ENCODE peak calls at places on chromosomes 4 and X, in six cellular contexts. One of them, this sample, is unnamed.

GRCh38 chr4:8653326-8654000 is 60.9 kb downstream of the CPZ start:
- DNase-seq in IMR-90: no peak
- DNase-seq in PC-3: no peak
- DNase-seq in fibroblast of pulmonary artery: no peak
- DNase-seq in hepatocyte: no peak
- DNase-seq in breast epithelium: peak
- DNase-seq in this sample: no peak

GRCh38 chrX:12993823-12994222 is 18.9 kb downstream of the TMSB4X start:
- DNase-seq in IMR-90: no peak
- DNase-seq in PC-3: no peak
- DNase-seq in hepatocyte: no peak
- DNase-seq in breast epithelium: no peak
- DNase-seq in fibroblast of pulmonary artery: no peak
- DNase-seq in this sample: no peak

GRCh38 chr4:17560065-17560673 is 16.8 kb upstream of the LAP3 start:
- DNase-seq in PC-3: no peak
- DNase-seq in IMR-90: no peak
- DNase-seq in fibroblast of pulmonary artery: no peak
- DNase-seq in hepatocyte: no peak
- DNase-seq in breast epithelium: no peak
- DNase-seq in this sample: no peak

GRCh38 chrX:71533850-71534515 is 1.1 kb downstream of the OGT start:
- DNase-seq in hepatocyte: peak
- DNase-seq in breast epithelium: no peak
- DNase-seq in PC-3: peak
- DNase-seq in IMR-90: peak
- DNase-seq in fibroblast of pulmonary artery: peak
- DNase-seq in this sample: peak

GRCh38 chrX:154469880-154470279 is 9.2 kb downstream of the LAGE3 start:
- DNase-seq in breast epithelium: no peak
- DNase-seq in IMR-90: no peak
- DNase-seq in PC-3: no peak
- DNase-seq in hepatocyte: no peak
- DNase-seq in fibroblast of pulmonary artery: no peak
- DNase-seq in this sample: no peak

GRCh38 chr4:168857546-168858314 is 152.3 kb downstream of the CBR4 start:
- DNase-seq in hepatocyte: no peak
- DNase-seq in IMR-90: peak
- DNase-seq in PC-3: no peak
- DNase-seq in fibroblast of pulmonary artery: peak
- DNase-seq in breast epithelium: no peak
- DNase-seq in this sample: no peak

GRCh38 chrX:13275031-13275430 is 44.8 kb downstream of the ATXN3L start:
- DNase-seq in breast epithelium: no peak
- DNase-seq in fibroblast of pulmonary artery: no peak
- DNase-seq in PC-3: no peak
- DNase-seq in IMR-90: no peak
- DNase-seq in hepatocyte: no peak
- DNase-seq in this sample: no peak

GRCh38 chr4:142549726-142550463 is 296.2 kb downstream of the INPP4B start:
- DNase-seq in hepatocyte: peak
- DNase-seq in IMR-90: peak
- DNase-seq in fibroblast of pulmonary artery: peak
- DNase-seq in PC-3: peak
- DNase-seq in breast epithelium: no peak
- DNase-seq in this sample: peak

GRCh38 chr4:61374612-61374920 is 174.4 kb downstream of the ADGRL3 start:
- DNase-seq in fibroblast of pulmonary artery: peak
- DNase-seq in breast epithelium: no peak
- DNase-seq in PC-3: peak
- DNase-seq in IMR-90: peak
- DNase-seq in hepatocyte: no peak
- DNase-seq in this sample: no peak

GRCh38 chr4:75621715-75622114 is 8.6 kb downstream of the CDKL2 start:
- DNase-seq in PC-3: no peak
- DNase-seq in hepatocyte: no peak
- DNase-seq in IMR-90: no peak
- DNase-seq in fibroblast of pulmonary artery: no peak
- DNase-seq in breast epithelium: no peak
- DNase-seq in this sample: no peak

GRCh38 chr4:16206301-16206700 is 20.0 kb downstream of the TAPT1 start:
- DNase-seq in IMR-90: no peak
- DNase-seq in PC-3: no peak
- DNase-seq in hepatocyte: no peak
- DNase-seq in fibroblast of pulmonary artery: no peak
- DNase-seq in breast epithelium: no peak
- DNase-seq in this sample: no peak

GRCh38 chr4:108651068-108651794 is 832 bp downstream of the OSTC start:
- DNase-seq in breast epithelium: no peak
- DNase-seq in IMR-90: peak
- DNase-seq in PC-3: peak
- DNase-seq in fibroblast of pulmonary artery: peak
- DNase-seq in hepatocyte: peak
- DNase-seq in this sample: peak

GRCh38 chr4:139817657-139818452 is 152.2 kb downstream of the MGST2 start:
- DNase-seq in breast epithelium: no peak
- DNase-seq in fibroblast of pulmonary artery: no peak
- DNase-seq in PC-3: no peak
- DNase-seq in IMR-90: no peak
- DNase-seq in hepatocyte: no peak
- DNase-seq in this sample: peak

GRCh38 chr4:86626066-86626465 is 32.0 kb downstream of the PTPN13 start:
- DNase-seq in breast epithelium: no peak
- DNase-seq in PC-3: no peak
- DNase-seq in IMR-90: no peak
- DNase-seq in hepatocyte: peak
- DNase-seq in fibroblast of pulmonary artery: no peak
- DNase-seq in this sample: no peak

GRCh38 chr4:34181311-34181808 is 2063.0 kb downstream of the ARAP2 start:
- DNase-seq in breast epithelium: no peak
- DNase-seq in PC-3: peak
- DNase-seq in fibroblast of pulmonary artery: peak
- DNase-seq in IMR-90: peak
- DNase-seq in hepatocyte: no peak
- DNase-seq in this sample: peak

GRCh38 chr4:136680271-136680670 is 852.0 kb downstream of the PCDH18 start:
- DNase-seq in PC-3: peak
- DNase-seq in breast epithelium: no peak
- DNase-seq in fibroblast of pulmonary artery: peak
- DNase-seq in hepatocyte: peak
- DNase-seq in IMR-90: peak
- DNase-seq in this sample: peak

GRCh38 chr4:48909697-48910096 is 3.1 kb upstream of the OCIAD2 start:
- DNase-seq in fibroblast of pulmonary artery: peak
- DNase-seq in IMR-90: peak
- DNase-seq in hepatocyte: peak
- DNase-seq in breast epithelium: no peak
- DNase-seq in PC-3: peak
- DNase-seq in this sample: peak

DNA sequence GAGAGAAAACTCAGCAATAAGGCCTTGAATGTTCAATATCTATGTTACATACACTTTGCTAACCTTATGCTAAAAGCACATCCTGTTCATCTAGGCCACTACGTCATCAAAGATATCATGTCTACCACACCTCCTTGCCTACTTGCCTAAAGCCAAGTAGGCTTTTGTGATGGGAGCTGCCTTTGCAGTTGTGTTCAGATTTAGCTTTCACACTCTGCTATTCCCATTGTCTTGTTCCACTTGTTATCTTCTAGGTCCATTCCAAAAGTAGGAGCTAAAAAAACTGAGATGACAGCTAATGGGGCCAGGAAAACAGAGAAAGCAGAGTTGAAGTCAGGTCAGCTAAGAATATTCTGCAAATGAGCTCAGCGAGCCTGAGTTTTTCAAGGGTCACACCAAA is 153.6 kb upstream of the EDNRA start:
- DNase-seq in IMR-90: no peak
- DNase-seq in fibroblast of pulmonary artery: no peak
- DNase-seq in breast epithelium: no peak
- DNase-seq in PC-3: no peak
- DNase-seq in hepatocyte: no peak
- DNase-seq in this sample: no peak
- H3K4me3 ChIP-seq in IMR-90: no peak
- H3K4me3 ChIP-seq in fibroblast of pulmonary artery: no peak
- H3K4me3 ChIP-seq in breast epithelium: no peak
- H3K4me3 ChIP-seq in PC-3: no peak
- H3K4me3 ChIP-seq in hepatocyte: no peak
- H3K4me3 ChIP-seq in this sample: no peak

DNA sequence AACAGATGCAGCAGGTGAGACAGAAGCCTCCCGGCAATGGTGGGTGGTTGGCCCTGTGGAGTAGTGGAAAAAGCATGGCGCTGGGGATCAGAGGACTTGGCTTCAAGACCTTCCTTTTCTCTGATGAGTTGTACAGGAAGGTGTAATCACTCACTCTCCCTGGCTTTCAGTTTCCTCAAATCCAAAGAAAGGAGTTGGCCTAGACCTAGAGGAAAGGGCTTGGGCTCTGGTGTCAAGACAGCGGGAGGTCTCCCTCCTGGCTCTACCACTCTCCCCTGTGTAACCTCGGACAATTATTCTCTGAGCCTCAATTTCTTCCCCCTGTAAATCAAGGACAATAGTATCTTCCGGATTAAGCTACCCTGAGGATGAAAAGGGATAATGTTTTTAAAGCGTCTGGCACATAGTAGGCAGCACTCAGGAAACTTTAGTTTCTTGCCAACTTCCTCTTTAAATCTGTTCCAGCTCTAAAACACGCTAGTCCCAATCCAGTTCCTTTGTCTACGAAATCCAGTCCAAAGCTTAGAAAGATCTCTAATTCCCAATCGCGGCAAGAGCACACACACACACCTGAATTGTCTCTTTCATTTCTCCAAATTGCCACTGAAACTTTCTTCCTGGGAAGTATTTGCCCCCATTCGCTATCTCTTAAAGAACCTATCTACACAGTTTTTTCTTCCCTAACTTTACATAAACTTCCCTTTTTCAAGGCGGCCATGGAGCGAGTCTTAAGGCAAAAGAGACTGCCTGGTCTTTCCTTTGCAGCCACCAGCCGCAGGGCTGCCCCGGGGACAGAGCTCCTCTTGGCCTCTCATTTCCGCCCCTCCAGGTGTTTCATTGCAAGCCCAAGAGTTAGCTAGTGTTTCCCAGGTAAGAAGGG is 29.9 kb upstream of the GPC4 start:
- DNase-seq in hepatocyte: peak
- DNase-seq in breast epithelium: no peak
- DNase-seq in PC-3: peak
- DNase-seq in IMR-90: no peak
- DNase-seq in fibroblast of pulmonary artery: no peak
- DNase-seq in this sample: peak
- H3K4me3 ChIP-seq in hepatocyte: no peak
- H3K4me3 ChIP-seq in breast epithelium: peak
- H3K4me3 ChIP-seq in PC-3: peak
- H3K4me3 ChIP-seq in IMR-90: peak
- H3K4me3 ChIP-seq in fibroblast of pulmonary artery: no peak
- H3K4me3 ChIP-seq in this sample: peak

GRCh38 chr4:80270321-80270720 is 3.9 kb downstream of the FGF5 start:
- DNase-seq in breast epithelium: no peak
- DNase-seq in hepatocyte: no peak
- DNase-seq in fibroblast of pulmonary artery: no peak
- DNase-seq in PC-3: no peak
- DNase-seq in IMR-90: no peak
- DNase-seq in this sample: no peak
- H3K4me3 ChIP-seq in breast epithelium: no peak
- H3K4me3 ChIP-seq in hepatocyte: no peak
- H3K4me3 ChIP-seq in fibroblast of pulmonary artery: no peak
- H3K4me3 ChIP-seq in PC-3: peak
- H3K4me3 ChIP-seq in IMR-90: peak
- H3K4me3 ChIP-seq in this sample: no peak

GRCh38 chr4:6751611-6752485 is 30.7 kb upstream of the KIAA0232 start:
- DNase-seq in IMR-90: peak
- DNase-seq in hepatocyte: no peak
- DNase-seq in breast epithelium: no peak
- DNase-seq in fibroblast of pulmonary artery: no peak
- DNase-seq in PC-3: peak
- DNase-seq in this sample: peak
- H3K4me3 ChIP-seq in IMR-90: no peak
- H3K4me3 ChIP-seq in hepatocyte: no peak
- H3K4me3 ChIP-seq in breast epithelium: no peak
- H3K4me3 ChIP-seq in fibroblast of pulmonary artery: no peak
- H3K4me3 ChIP-seq in PC-3: peak
- H3K4me3 ChIP-seq in this sample: no peak

GRCh38 chr4:158869001-158869400 is 100.2 kb downstream of the FNIP2 start:
- DNase-seq in fibroblast of pulmonary artery: no peak
- DNase-seq in PC-3: no peak
- DNase-seq in IMR-90: no peak
- DNase-seq in breast epithelium: no peak
- DNase-seq in hepatocyte: no peak
- DNase-seq in this sample: no peak

GRCh38 chr4:158861766-158862165 is 92.9 kb downstream of the FNIP2 start:
- DNase-seq in PC-3: no peak
- DNase-seq in breast epithelium: no peak
- DNase-seq in IMR-90: no peak
- DNase-seq in fibroblast of pulmonary artery: no peak
- DNase-seq in hepatocyte: no peak
- DNase-seq in this sample: no peak

GRCh38 chr4:158863296-158863695 is 94.5 kb downstream of the FNIP2 start:
- DNase-seq in breast epithelium: no peak
- DNase-seq in fibroblast of pulmonary artery: no peak
- DNase-seq in IMR-90: no peak
- DNase-seq in hepatocyte: no peak
- DNase-seq in PC-3: no peak
- DNase-seq in this sample: no peak

GRCh38 chr4:158869761-158870160 is 100.9 kb downstream of the FNIP2 start:
- DNase-seq in hepatocyte: no peak
- DNase-seq in IMR-90: no peak
- DNase-seq in fibroblast of pulmonary artery: no peak
- DNase-seq in breast epithelium: no peak
- DNase-seq in PC-3: no peak
- DNase-seq in this sample: no peak

GRCh38 chr4:158865520-158866177 is 96.8 kb downstream of the FNIP2 start:
- DNase-seq in breast epithelium: no peak
- DNase-seq in fibroblast of pulmonary artery: no peak
- DNase-seq in PC-3: no peak
- DNase-seq in IMR-90: no peak
- DNase-seq in hepatocyte: no peak
- DNase-seq in this sample: no peak
- H3K4me3 ChIP-seq in breast epithelium: no peak
- H3K4me3 ChIP-seq in fibroblast of pulmonary artery: no peak
- H3K4me3 ChIP-seq in PC-3: no peak
- H3K4me3 ChIP-seq in IMR-90: no peak
- H3K4me3 ChIP-seq in hepatocyte: no peak
- H3K4me3 ChIP-seq in this sample: no peak

This sample was measured in bronchial epithelial cell.